ENCODE peak calls at places on chromosomes 5 and 9, in eight cellular contexts. X is neural progenitor cell, C is psoas muscle, N is lower leg skin, A is endodermal cell, V is BJ, T is MCF 10A, Z is WTC11. J is an unnamed sample.

GRCh38 chr5:134911285-134912215 is 6.6 kb downstream of the PCBD2 start:
- DNase-seq in X (no peak), C (no peak), N (no peak), A (no peak), V (peak), T (no peak), Z (no peak), J (no peak)

GRCh38 chr5:81838307-81838906 is 87.5 kb upstream of the SSBP2 start:
- DNase-seq in X (peak), C (no peak), N (no peak), A (peak), V (no peak), T (peak), Z (no peak), J (no peak)

GRCh38 chr5:72445969-72446368 is 61.2 kb downstream of the ZNF366 start:
- DNase-seq in X (no peak), C (no peak), N (no peak), A (no peak), V (no peak), T (no peak), Z (no peak), J (no peak)

GRCh38 chr9:79694208-79694607 is 122.4 kb downstream of the TLE4 start:
- DNase-seq in X (no peak), C (no peak), N (no peak), A (no peak), V (no peak), T (no peak), Z (no peak), J (no peak)

GRCh38 chr5:95414441-95414840 is 23.3 kb downstream of the FAM81B start:
- DNase-seq in X (no peak), C (no peak), N (no peak), A (no peak), V (no peak), T (no peak), Z (no peak), J (no peak)

GRCh38 chr5:66223637-66224036 is 79.5 kb downstream of the SREK1 start:
- DNase-seq in X (no peak), C (no peak), N (no peak), A (peak), V (no peak), T (peak), Z (peak), J (no peak)

GRCh38 chr9:70829591-70830265 is 291.7 kb downstream of the TRPM3 start:
- DNase-seq in X (peak), C (no peak), N (no peak), A (no peak), V (no peak), T (no peak), Z (no peak), J (no peak)

GRCh38 chr5:74127377-74128338 is 501.7 kb downstream of the ARHGEF28 start:
- DNase-seq in X (peak), C (no peak), N (no peak), A (peak), V (no peak), T (peak), Z (no peak), J (no peak)

GRCh38 chr9:73683862-73684591 is 532.4 kb downstream of the ANXA1 start:
- DNase-seq in X (peak), C (no peak), N (no peak), A (no peak), V (peak), T (peak), Z (no peak), J (no peak)

GRCh38 chr9:38681747-38682227 is 38.1 kb downstream of the FAM240B start:
- DNase-seq in X (no peak), C (no peak), N (no peak), A (no peak), V (peak), T (peak), Z (no peak), J (no peak)

GRCh38 chr5:45101146-45101545 is 292.4 kb downstream of the MRPS30 start:
- DNase-seq in X (no peak), C (no peak), N (no peak), A (no peak), V (no peak), T (peak), Z (no peak), J (no peak)

GRCh38 chr5:123511290-123511647 is 708 bp upstream of the CSNK1G3 start:
- DNase-seq in X (peak), C (no peak), N (no peak), A (no peak), V (no peak), T (peak), Z (no peak), J (no peak)

GRCh38 chr5:172005708-172006377 is 595 bp downstream of the FBXW11 start:
- DNase-seq in X (peak), C (peak), N (no peak), A (peak), V (no peak), T (peak), Z (peak), J (no peak)

GRCh38 chr5:160470437-160471341 is 49.0 kb downstream of the PTTG1 start:
- DNase-seq in X (no peak), C (no peak), N (no peak), A (no peak), V (no peak), T (peak), Z (no peak), J (peak)

GRCh38 chr5:11385901-11386293 is 518.3 kb downstream of the CTNND2 start:
- DNase-seq in X (peak), C (no peak), N (no peak), A (peak), V (no peak), T (no peak), Z (peak), J (no peak)

GRCh38 chr9:120689860-120690259 is 24.4 kb downstream of the MEGF9 start:
- DNase-seq in X (peak), C (no peak), N (no peak), A (no peak), V (no peak), T (no peak), Z (no peak), J (no peak)

GRCh38 chr5:170440771-170441370 is 51.7 kb upstream of the KCNMB1 start:
- DNase-seq in X (no peak), C (no peak), N (no peak), A (no peak), V (no peak), T (no peak), Z (no peak), J (no peak)

GRCh38 chr5:144156767-144157171 is 13.7 kb downstream of the YIPF5 start:
- DNase-seq in X (no peak), C (no peak), N (no peak), A (no peak), V (no peak), T (no peak), Z (no peak), J (no peak)

GRCh38 chr9:71647094-71647591 is 121.2 kb downstream of the CEMIP2 start:
- DNase-seq in X (no peak), C (peak), N (peak), A (peak), V (no peak), T (peak), Z (no peak), J (peak)

GRCh38 chr9:120715331-120715924 is 1.2 kb upstream of the MEGF9 start:
- DNase-seq in X (peak), C (peak), N (peak), A (peak), V (peak), T (no peak), Z (peak), J (peak)

GRCh38 chr5:31036407-31036806 is 157.1 kb upstream of the CDH6 start:
- DNase-seq in X (no peak), C (no peak), N (no peak), A (no peak), V (no peak), T (no peak), Z (no peak), J (no peak)

GRCh38 chr5:125668904-125669303 is 754.3 kb upstream of the GRAMD2B start:
- DNase-seq in X (peak), C (no peak), N (no peak), A (peak), V (no peak), T (peak), Z (no peak), J (no peak)

GRCh38 chr5:127302509-127302908 is 11.9 kb downstream of the MEGF10 start:
- DNase-seq in X (no peak), C (no peak), N (no peak), A (no peak), V (no peak), T (no peak), Z (no peak), J (no peak)

GRCh38 chr9:85522459-85523092 is 219.2 kb downstream of the AGTPBP1 start:
- DNase-seq in X (peak), C (peak), N (peak), A (peak), V (no peak), T (no peak), Z (peak), J (no peak)

GRCh38 chr9:137586854-137587253 is 3.5 kb downstream of the ZMYND19 start:
- DNase-seq in X (no peak), C (no peak), N (no peak), A (no peak), V (no peak), T (no peak), Z (no peak), J (no peak)

GRCh38 chr9:108885643-108886348 is 23.7 kb downstream of the ACTL7A start:
- DNase-seq in X (no peak), C (no peak), N (no peak), A (no peak), V (no peak), T (peak), Z (no peak), J (no peak)

GRCh38 chr9:82404484-82405280 is 416.1 kb downstream of the SPATA31D1 start:
- DNase-seq in X (no peak), C (no peak), N (no peak), A (no peak), V (no peak), T (no peak), Z (no peak), J (no peak)

GRCh38 chr9:112861638-112862555 is 28.8 kb downstream of the SLC46A2 start:
- DNase-seq in X (no peak), C (no peak), N (no peak), A (no peak), V (no peak), T (peak), Z (no peak), J (no peak)

GRCh38 chr9:70412678-70413426 is 1.6 kb downstream of the KLF9 start:
- DNase-seq in X (peak), C (peak), N (peak), A (peak), V (no peak), T (peak), Z (peak), J (peak)

GRCh38 chr9:37178742-37179141 is 58.4 kb downstream of the ZCCHC7 start:
- DNase-seq in X (no peak), C (no peak), N (no peak), A (no peak), V (no peak), T (no peak), Z (no peak), J (no peak)

GRCh38 chr5:138632900-138633489 is 57.8 kb upstream of the HSPA9 start:
- DNase-seq in X (peak), C (peak), N (no peak), A (peak), V (no peak), T (peak), Z (peak), J (peak)

GRCh38 chr9:138023394-138024124 is 146.0 kb downstream of the CACNA1B start:
- DNase-seq in X (peak), C (peak), N (peak), A (peak), V (no peak), T (no peak), Z (peak), J (no peak)

GRCh38 chr9:36101916-36102741 is 34.4 kb upstream of the GLIPR2 start:
- DNase-seq in X (no peak), C (no peak), N (no peak), A (no peak), V (peak), T (peak), Z (no peak), J (no peak)

GRCh38 chr9:78031826-78032598 is 401 bp upstream of the GNAQ start:
- DNase-seq in X (peak), C (peak), N (peak), A (peak), V (peak), T (peak), Z (peak), J (peak)

GRCh38 chr9:78033870-78034269 is 2.3 kb upstream of the GNAQ start:
- DNase-seq in X (no peak), C (no peak), N (no peak), A (no peak), V (no peak), T (no peak), Z (no peak), J (no peak)

GRCh38 chr9:78038620-78039300 is 7.1 kb upstream of the GNAQ start:
- DNase-seq in X (no peak), C (no peak), N (no peak), A (no peak), V (no peak), T (peak), Z (no peak), J (no peak)

GRCh38 chr9:78032599-78033457 is 1.2 kb upstream of the GNAQ start:
- DNase-seq in X (no peak), C (no peak), N (no peak), A (peak), V (no peak), T (peak), Z (no peak), J (no peak)

GRCh38 chr9:78035369-78035993 is 3.9 kb upstream of the GNAQ start:
- DNase-seq in X (peak), C (peak), N (no peak), A (peak), V (peak), T (peak), Z (no peak), J (peak)
- TF ChIP-seq CTCF in X (peak), C (peak), N (no peak), A (peak), V (peak), T (peak), Z (peak), J (peak)

GRCh38 chr5:116571568-116572321 is 2.9 kb downstream of the SEMA6A start:
- DNase-seq in X (peak), C (no peak), N (no peak), A (peak), V (no peak), T (no peak), Z (no peak), J (no peak)
- TF ChIP-seq CTCF in X (peak), C (no peak), N (no peak), A (peak), V (no peak), T (no peak), Z (no peak), J (no peak)

GRCh38 chr9:69412741-69413150 is 87.7 kb downstream of the ENTREP1 start:
- DNase-seq in X (peak), C (peak), N (no peak), A (peak), V (peak), T (peak), Z (peak), J (no peak)
- TF ChIP-seq CTCF in X (peak), C (peak), N (no peak), A (peak), V (peak), T (peak), Z (peak), J (peak)

DNA sequence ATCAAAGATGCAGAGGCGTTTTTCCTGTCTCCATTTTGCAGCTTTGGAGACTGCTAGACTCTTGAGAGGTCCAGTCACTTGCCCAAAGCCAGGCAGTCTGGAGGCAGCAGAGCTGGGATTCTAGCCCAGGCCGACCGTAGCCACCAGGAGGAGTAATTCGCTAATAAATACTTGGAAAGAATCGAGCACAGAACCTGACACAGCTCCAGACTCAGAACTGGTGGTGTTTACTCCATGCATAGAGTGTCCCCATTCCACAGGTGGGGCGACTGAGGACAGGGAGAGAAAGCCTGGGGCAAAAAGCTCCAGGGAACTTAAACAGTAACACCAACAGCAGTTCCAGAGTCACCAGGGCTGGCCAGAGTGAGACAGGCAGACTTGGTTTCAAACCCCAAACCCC is 10.7 kb upstream of the CERCAM start:
- DNase-seq in X (peak), C (no peak), N (no peak), A (peak), V (no peak), T (no peak), Z (peak), J (no peak)
- TF ChIP-seq CTCF in X (peak), C (no peak), N (no peak), A (peak), V (peak), T (no peak), Z (no peak), J (no peak)

DNA sequence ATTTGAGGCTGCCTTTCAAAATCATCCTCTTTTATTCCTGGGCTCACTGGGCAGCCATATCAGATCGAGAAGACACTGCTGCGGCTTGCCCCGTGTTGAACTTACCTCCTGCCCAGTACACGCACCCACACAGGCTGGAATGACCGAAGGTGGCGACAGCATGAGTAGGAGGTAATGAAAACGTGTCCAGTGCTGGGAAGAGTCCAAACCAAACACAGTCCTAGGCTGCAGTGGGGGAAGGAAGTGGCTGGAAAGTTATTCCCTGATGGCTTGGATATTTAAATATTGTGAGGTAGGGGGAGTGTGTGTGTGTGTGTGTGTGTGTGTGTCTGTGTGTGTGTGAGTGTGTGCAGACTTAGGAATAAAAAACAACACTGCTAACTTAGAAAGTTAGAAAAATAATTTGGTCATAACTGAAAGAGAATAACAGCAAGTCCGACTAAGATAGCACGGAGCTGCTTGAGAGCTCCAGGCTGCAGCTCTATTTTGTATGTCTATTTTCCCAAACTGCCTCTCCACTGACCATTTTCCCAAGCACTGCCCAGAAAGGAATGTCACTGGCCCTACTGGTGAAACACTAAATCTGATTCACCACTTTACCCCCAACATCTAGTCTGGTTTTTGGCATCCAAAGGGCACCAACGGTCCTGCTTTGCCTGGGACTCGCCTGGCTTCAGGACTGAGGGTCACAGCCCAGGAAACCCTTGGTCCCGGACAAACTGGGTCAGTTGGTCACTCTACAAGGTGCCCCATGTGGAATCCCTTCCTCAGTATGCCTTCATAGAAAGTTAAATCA is 41.2 kb downstream of the ANKH start:
- DNase-seq in X (no peak), C (no peak), N (no peak), A (no peak), V (no peak), T (peak), Z (no peak), J (no peak)
- TF ChIP-seq CTCF in X (no peak), C (no peak), N (no peak), A (no peak), V (no peak), T (no peak), Z (no peak), J (no peak)

GRCh38 chr9:5628530-5629311 is at the start of gene RIC1:
- DNase-seq in X (peak), C (peak), N (peak), A (peak), V (peak), T (peak), Z (peak), J (peak)
- TF ChIP-seq CTCF in X (no peak), C (no peak), N (no peak), A (peak), V (no peak), T (no peak), Z (no peak), J (peak)

GRCh38 chr5:34959323-34959722 is 30.0 kb downstream of the DNAJC21 start:
- DNase-seq in X (no peak), C (no peak), N (no peak), A (no peak), V (no peak), T (peak), Z (no peak), J (no peak)

GRCh38 chr5:34957299-34957698 is 27.9 kb downstream of the DNAJC21 start:
- DNase-seq in X (no peak), C (no peak), N (no peak), A (no peak), V (no peak), T (no peak), Z (no peak), J (no peak)

GRCh38 chr5:34957857-34958690 is 28.7 kb downstream of the DNAJC21 start:
- DNase-seq in X (peak), C (no peak), N (no peak), A (peak), V (no peak), T (peak), Z (no peak), J (no peak)
- TF ChIP-seq CTCF in X (peak), C (peak), N (no peak), A (peak), V (peak), T (peak), Z (no peak), J (peak)

DNA sequence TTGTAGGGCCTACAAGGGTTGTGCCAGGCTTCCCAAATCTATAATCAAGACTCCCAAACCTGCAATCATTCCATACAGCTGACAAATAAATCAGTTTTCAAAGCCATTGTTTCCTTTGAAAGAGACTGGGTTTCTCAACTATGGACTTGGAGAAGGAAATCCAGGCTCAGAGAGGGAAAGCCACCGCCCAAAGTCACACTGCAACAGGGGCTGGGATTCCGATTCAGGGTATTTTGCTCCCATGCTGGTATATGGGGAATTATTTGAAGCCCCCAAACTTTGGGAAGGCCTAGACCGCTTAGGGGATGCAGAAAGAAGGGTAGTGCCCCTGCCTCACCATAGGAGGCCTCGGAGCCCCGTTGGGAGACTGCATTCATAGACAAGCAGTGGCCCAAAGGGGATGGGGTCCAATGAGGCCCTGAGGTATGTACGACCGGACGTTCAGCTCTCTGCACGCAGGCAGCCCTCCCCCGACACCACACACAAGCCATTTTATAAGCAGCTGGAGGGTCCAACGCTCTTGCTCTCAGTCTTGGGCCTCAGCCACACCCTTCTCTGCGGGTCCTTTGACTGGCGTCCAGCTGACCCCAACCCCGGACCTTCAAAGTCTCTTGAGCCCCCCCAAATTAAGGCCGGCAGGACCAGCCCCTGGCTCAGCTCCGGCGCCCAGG is 712 bp downstream of the ANXA6 start:
- DNase-seq in X (peak), C (peak), N (no peak), A (peak), V (no peak), T (no peak), Z (peak), J (no peak)
- TF ChIP-seq CTCF in X (no peak), C (no peak), N (no peak), A (no peak), V (peak), T (no peak), Z (no peak), J (no peak)